ENCODE peak calls at places on chromosomes 11 and 22, in four cellular contexts. Y is HCT116, L is keratinocyte, U is sigmoid colon. C is an unnamed sample. For H3K27me3, the result is how much of the 10 kb centered on the place peaks cover.

GRCh38 chr11:79265756-79266322 is 175.0 kb downstream of the TENM4 start:
- DNase-seq in Y (no peak), U (no peak), L (no peak), C (no peak)

GRCh38 chr11:122751298-122752070 is 86.8 kb upstream of the CRTAM start:
- DNase-seq in L (no peak), Y (no peak), U (peak), C (no peak)

GRCh38 chr11:120929664-120930154 is 94.2 kb upstream of the TBCEL start:
- DNase-seq in U (no peak), Y (peak), L (peak), C (no peak)

GRCh38 chr22:20549232-20549841 is 41.9 kb downstream of the MED15 start:
- DNase-seq in U (peak), Y (no peak), L (no peak), C (no peak)

GRCh38 chr11:23865341-23865975 is 631.4 kb upstream of the LUZP2 start:
- DNase-seq in U (no peak), L (no peak), Y (no peak), C (peak)

GRCh38 chr11:24298126-24298525 is 198.7 kb upstream of the LUZP2 start:
- DNase-seq in Y (no peak), U (no peak), L (no peak), C (no peak)

GRCh38 chr22:41524283-41524682 is 20.0 kb downstream of the POLR3H start:
- DNase-seq in U (peak), L (no peak), Y (no peak), C (no peak)

GRCh38 chr22:39090426-39091064 is 6.5 kb upstream of the APOBEC3H start:
- DNase-seq in U (no peak), Y (no peak), L (peak), C (no peak)

GRCh38 chr22:47203554-47203991 is 441.1 kb downstream of the TBC1D22A start:
- DNase-seq in Y (no peak), L (no peak), U (peak), C (no peak)

GRCh38 chr11:13279487-13279834 is 1.9 kb downstream of the BMAL1 start:
- DNase-seq in L (no peak), U (no peak), Y (no peak), C (no peak)

GRCh38 chr11:61737636-61738386 is 14.6 kb upstream of the MYRF start:
- DNase-seq in Y (no peak), L (no peak), U (no peak), C (no peak)

GRCh38 chr11:62727007-62727832 is at the start of gene HNRNPUL2:
- DNase-seq in L (peak), U (peak), Y (peak), C (peak)

GRCh38 chr11:19905280-19905853 is 192.7 kb downstream of the NAV2 start:
- DNase-seq in L (no peak), Y (peak), U (no peak), C (no peak)

GRCh38 chr22:31278643-31279326 is 13.5 kb downstream of the PIK3IP1 start:
- DNase-seq in Y (no peak), L (no peak), U (peak), C (no peak)

GRCh38 chr11:122898799-122899198 is 16.2 kb downstream of the JHY start:
- DNase-seq in L (no peak), Y (no peak), U (no peak), C (no peak)

GRCh38 chr11:110850846-110851245 is 138.6 kb upstream of the ARHGAP20 start:
- DNase-seq in L (no peak), U (no peak), Y (no peak), C (no peak)

GRCh38 chr22:38733329-38734202 is 22.2 kb downstream of the SUN2 start:
- DNase-seq in U (peak), Y (no peak), L (no peak), C (no peak)

GRCh38 chr22:41699264-41700104 is at the start of gene MEI1:
- DNase-seq in Y (no peak), L (no peak), U (peak), C (no peak)

GRCh38 chr11:6943131-6943530 is 16.9 kb downstream of the ZNF215 start:
- DNase-seq in Y (no peak), U (no peak), L (no peak), C (no peak)

GRCh38 chr11:126115253-126115540 is 52.5 kb upstream of the CDON start:
- DNase-seq in U (peak), L (no peak), Y (no peak), C (no peak)

GRCh38 chr22:20282901-20283673 is 15.0 kb upstream of the RTN4R start:
- DNase-seq in Y (no peak), U (no peak), L (no peak), C (no peak)

GRCh38 chr11:60971520-60971919 is at the start of gene CD6:
- DNase-seq in U (no peak), L (no peak), Y (no peak), C (no peak)

GRCh38 chr11:123107945-123108344 is 46.0 kb upstream of the HSPA8 start:
- DNase-seq in U (no peak), Y (no peak), L (no peak), C (no peak)

GRCh38 chr22:21067901-21068680 is 22.3 kb downstream of the LRRC74B start:
- DNase-seq in Y (no peak), U (no peak), L (no peak), C (no peak)

GRCh38 chr11:75147875-75148263 is 3.0 kb upstream of the SLCO2B1 start:
- DNase-seq in U (peak), L (no peak), Y (no peak), C (no peak)

GRCh38 chr22:47781427-47782111 is 1019.1 kb downstream of the TBC1D22A start:
- DNase-seq in Y (no peak), L (no peak), U (no peak), C (no peak)

GRCh38 chr11:134392953-134393615 is 19.0 kb downstream of the B3GAT1 start:
- DNase-seq in L (no peak), Y (no peak), U (no peak), C (no peak)

GRCh38 chr11:134207538-134208239 is 16.1 kb downstream of the NCAPD3 start:
- DNase-seq in L (no peak), U (no peak), Y (no peak), C (no peak)

GRCh38 chr22:49771266-49772065 is 56.2 kb downstream of the BRD1 start:
- DNase-seq in Y (no peak), U (peak), L (no peak), C (no peak)

GRCh38 chr11:64248578-64248977 is 1.8 kb upstream of the PPP1R14B start:
- DNase-seq in U (no peak), Y (no peak), L (no peak), C (no peak)

GRCh38 chr11:116842909-116843308 is 5.5 kb upstream of the APOA1 start:
- DNase-seq in L (no peak), Y (no peak), U (no peak), C (no peak)

GRCh38 chr22:48592488-48592887 is 1235.2 kb downstream of the BRD1 start:
- DNase-seq in Y (no peak), L (no peak), U (no peak), C (no peak)

GRCh38 chr11:134498326-134499139 is 86.5 kb upstream of the B3GAT1 start:
- DNase-seq in Y (no peak), U (peak), L (no peak), C (no peak)

GRCh38 chr22:30637701-30638114 is 2.1 kb downstream of the SLC35E4 start:
- DNase-seq in U (no peak), L (no peak), Y (no peak), C (no peak)

GRCh38 chr11:111730031-111730430 is 36.2 kb downstream of the PPP2R1B start:
- DNase-seq in U (no peak), L (no peak), Y (no peak), C (no peak)

GRCh38 chr11:71563401-71563800 is 2.0 kb upstream of the KRTAP5-10 start:
- DNase-seq in L (no peak), Y (peak), U (no peak), C (no peak)

GRCh38 chr11:13329670-13330401 is 52.2 kb downstream of the BMAL1 start:
- DNase-seq in U (no peak), L (no peak), Y (no peak), C (no peak)

DNA sequence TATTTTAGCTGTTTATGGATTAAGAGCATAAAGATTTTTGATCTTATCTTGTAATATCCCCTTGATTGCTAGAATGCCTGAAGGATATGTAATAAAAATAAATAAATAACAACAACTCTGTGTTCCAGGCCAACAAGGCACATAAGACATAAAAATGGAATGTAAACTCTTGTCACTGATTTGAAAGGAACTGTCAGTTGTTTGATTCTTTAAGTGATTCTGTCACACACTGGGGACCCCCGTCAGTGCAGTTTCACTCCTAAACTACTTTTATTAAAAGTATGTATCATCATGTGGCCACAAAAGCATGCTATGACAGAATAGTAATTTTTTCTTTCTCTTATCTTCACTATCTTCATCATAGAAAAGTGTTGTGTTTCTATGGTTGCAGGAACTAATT is 572.4 kb downstream of the CNTN5 start:
- DNase-seq in Y (no peak), U (no peak), L (no peak), C (no peak)
- H3K4me3 ChIP-seq in Y (no peak), U (no peak), L (no peak), C (no peak)

DNA sequence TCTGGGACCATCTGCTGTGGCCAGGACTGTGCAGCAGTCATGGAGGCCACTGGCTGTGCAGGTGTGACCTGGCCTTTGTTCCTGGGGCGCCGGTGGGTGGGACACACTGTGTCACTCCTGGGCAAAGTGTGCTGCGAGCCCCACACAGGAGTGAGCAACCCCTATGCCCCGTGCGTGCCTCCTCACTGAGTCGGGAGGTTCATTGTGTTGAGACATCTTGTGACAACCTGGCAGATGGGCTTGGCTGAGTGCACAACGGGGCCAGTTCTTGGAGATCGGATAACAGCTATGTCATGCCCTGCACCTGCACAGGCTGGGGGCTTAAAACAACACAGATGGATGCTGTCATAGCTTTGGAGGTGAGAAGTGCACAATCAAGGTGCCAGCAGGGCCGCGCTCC is 13.5 kb downstream of the ANO1 start:
- DNase-seq in L (no peak), U (no peak), Y (no peak), C (no peak)
- H3K27me3 ChIP-seq in L (under half), U (under half), Y (under half), C (under half)

GRCh38 chr11:17846852-17847453 is 112.4 kb downstream of the KCNC1 start:
- DNase-seq in L (no peak), U (no peak), Y (no peak), C (no peak)
- TF ChIP-seq CTCF in L (peak), U (no peak), Y (peak), C (no peak)

GRCh38 chr11:119839504-119840133 is 110.6 kb upstream of the NECTIN1 start:
- DNase-seq in U (no peak), Y (no peak), L (no peak), C (no peak)
- H3K4me3 ChIP-seq in U (no peak), Y (no peak), L (no peak), C (no peak)

DNA sequence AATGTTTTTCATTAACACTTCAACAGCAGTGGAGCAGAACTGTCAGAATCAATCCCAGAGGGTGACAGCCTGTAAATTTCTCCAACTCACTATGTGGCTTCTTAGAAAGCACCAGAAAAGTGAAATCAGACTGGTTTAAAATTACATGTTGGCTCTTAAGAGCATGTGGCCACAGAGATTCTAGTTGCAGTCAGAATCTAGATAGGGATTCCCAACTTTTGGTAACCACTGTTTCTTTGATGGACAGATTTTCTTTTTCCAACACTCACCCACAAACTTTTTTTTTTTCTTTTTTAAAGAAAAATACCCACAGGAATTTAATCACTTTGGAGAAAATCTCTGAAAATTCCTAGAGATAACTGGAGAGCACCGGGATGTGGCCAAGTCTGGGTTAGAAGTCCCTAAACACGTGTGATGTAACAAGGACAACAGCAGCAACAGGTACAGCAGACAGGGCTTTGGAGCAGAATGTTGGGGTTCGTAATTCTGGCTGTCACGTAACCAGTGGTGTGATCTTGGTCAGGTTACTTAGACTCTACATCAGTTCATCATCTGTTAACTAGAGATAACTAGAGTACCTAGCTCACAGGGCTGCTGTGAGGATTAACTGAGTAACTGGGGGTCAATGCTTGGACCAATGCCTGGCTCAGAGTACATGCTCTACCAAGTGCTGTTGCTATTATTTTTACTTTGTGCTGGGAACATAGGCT is 100.1 kb downstream of the NAT10 start:
- DNase-seq in Y (no peak), U (no peak), L (no peak), C (no peak)
- H3K27me3 ChIP-seq in Y (under half), U (under half), L (under half), C (under half)

DNA sequence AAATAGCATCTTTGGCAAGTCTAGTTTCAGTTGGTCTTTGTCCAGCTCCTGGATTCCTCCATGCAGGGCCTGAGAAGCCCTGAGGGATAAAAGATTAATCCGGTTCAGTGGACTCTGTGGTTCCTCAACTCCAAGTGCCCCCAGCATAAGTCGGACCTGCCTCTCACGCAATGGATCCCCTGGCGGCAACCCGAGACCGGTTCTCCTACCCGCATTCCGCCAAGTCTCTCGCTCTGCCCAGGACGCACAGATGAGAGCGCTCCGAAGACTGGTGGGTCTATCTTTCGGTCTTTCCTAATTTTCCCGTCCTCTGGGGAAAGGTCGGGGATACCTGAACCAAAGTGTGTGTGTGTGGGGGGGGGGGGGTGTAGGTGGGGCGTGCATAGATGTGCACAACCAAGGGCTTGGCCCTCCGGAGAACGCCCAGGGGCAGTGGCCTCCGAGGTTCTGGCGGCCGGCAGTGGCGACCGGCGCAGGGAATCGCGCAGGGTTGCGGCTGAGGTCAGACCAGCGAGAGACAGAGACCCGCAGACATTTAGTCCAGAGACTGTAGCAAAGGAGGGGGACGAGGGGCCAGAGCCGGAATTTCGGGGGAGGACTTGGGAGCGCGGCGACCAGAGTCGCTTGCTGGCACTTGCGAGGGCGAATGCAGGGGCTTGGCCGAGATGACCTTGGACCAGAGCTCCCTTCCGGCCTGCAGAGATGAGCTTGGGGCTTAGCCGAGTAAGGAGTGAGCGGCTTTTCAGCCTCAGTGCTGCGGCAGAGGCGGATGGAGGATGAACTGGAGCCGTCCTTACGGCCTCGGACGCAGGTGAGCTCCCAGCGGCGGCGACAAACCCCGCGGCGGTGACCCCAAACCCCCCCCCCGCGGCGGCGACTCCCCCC is 712 bp upstream of the SLC2A11 start:
- DNase-seq in Y (no peak), U (peak), L (no peak), C (peak)
- TF ChIP-seq CTCF in Y (no peak), U (no peak), L (peak), C (peak)

C was measured in BJ.